ENCODE peak calls at places on chromosomes 7 and 10, in four cellular contexts. V is HL-60, J is upper lobe of left lung, W is GM06990. M is an unnamed sample.

GRCh38 chr10:43202224-43202656 is 64.0 kb downstream of the CSGALNACT2 start:
- DNase-seq in J (peak; percentile 86), W (peak; percentile 43), V (peak; percentile 21), M (peak; percentile 20)

GRCh38 chr7:151565541-151565940 is 45.8 kb upstream of the RHEB start:
- DNase-seq in W (no peak), J (no peak), V (no peak), M (no peak)

GRCh38 chr10:117640406-117640805 is 97.9 kb downstream of the EMX2 start:
- DNase-seq in W (no peak), J (no peak), V (no peak), M (no peak)

GRCh38 chr10:22712246-22712958 is 2.0 kb downstream of the PIP4K2A start:
- DNase-seq in W (no peak), J (no peak), V (no peak), M (no peak)

GRCh38 chr10:80487791-80488538 is 33.9 kb downstream of the TSPAN14 start:
- DNase-seq in J (no peak), W (no peak), V (peak; percentile 85), M (no peak)

GRCh38 chr7:36283711-36284130 is 105.9 kb upstream of the ANLN start:
- DNase-seq in J (peak; percentile 75), W (peak; percentile 37), V (peak; percentile 93), M (no peak)

GRCh38 chr7:124033093-124033806 is 383 bp upstream of the TMEM229A start:
- DNase-seq in W (peak; percentile 17), V (no peak), J (peak; percentile 84), M (no peak)

GRCh38 chr10:124339119-124339807 is 79.5 kb downstream of the OAT start:
- DNase-seq in J (no peak), W (no peak), V (no peak), M (no peak)

GRCh38 chr10:50582766-50583762 is 40.7 kb downstream of the SGMS1 start:
- DNase-seq in V (no peak), W (no peak), J (no peak), M (no peak)

GRCh38 chr7:116977172-116977571 is 23.9 kb downstream of the ST7 start:
- DNase-seq in V (no peak), J (no peak), W (no peak), M (no peak)

GRCh38 chr10:106566871-106567270 is 597.6 kb downstream of the SORCS1 start:
- DNase-seq in J (no peak), W (no peak), V (no peak), M (no peak)

GRCh38 chr10:132866601-132867381 is 75.6 kb downstream of the CFAP46 start:
- DNase-seq in V (no peak), J (peak; percentile 77), W (no peak), M (no peak)

GRCh38 chr10:131195552-131196159 is 115.9 kb downstream of the TCERG1L start:
- DNase-seq in W (no peak), J (peak; percentile 71), V (no peak), M (no peak)

GRCh38 chr10:115918812-115919211 is 354.2 kb downstream of the GFRA1 start:
- DNase-seq in J (no peak), V (no peak), W (no peak), M (no peak)

GRCh38 chr7:47931788-47932425 is 16.4 kb downstream of the PKD1L1 start:
- DNase-seq in W (no peak), V (no peak), J (no peak), M (no peak)

GRCh38 chr7:104979167-104979841 is 34.7 kb upstream of the KMT2E start:
- DNase-seq in W (no peak), J (no peak), V (no peak), M (no peak)

GRCh38 chr7:94272821-94273583 is 121.7 kb upstream of the COL1A2 start:
- DNase-seq in W (no peak), J (no peak), V (no peak), M (no peak)

GRCh38 chr10:55631071-55631654 is 729.9 kb downstream of the ZWINT start:
- DNase-seq in J (peak; percentile 91), W (no peak), V (no peak), M (no peak)

GRCh38 chr10:104784452-104784851 is 143.4 kb downstream of the SORCS3 start:
- DNase-seq in V (no peak), W (no peak), J (no peak), M (no peak)

GRCh38 chr10:110107887-110108286 is 99.5 kb upstream of the MXI1 start:
- DNase-seq in J (no peak), V (no peak), W (no peak), M (no peak)

GRCh38 chr7:80858141-80858903 is 60.5 kb downstream of the SEMA3C start:
- DNase-seq in J (no peak), V (no peak), W (no peak), M (no peak)

GRCh38 chr7:116477646-116478045 is 21.9 kb upstream of the CAV2 start:
- DNase-seq in V (no peak), J (no peak), W (no peak), M (no peak)

GRCh38 chr7:144834516-144835165 is 1.2 kb downstream of the TPK1 start:
- DNase-seq in V (peak; percentile 51), W (no peak), J (no peak), M (no peak)

GRCh38 chr10:116278832-116279231 is 5.8 kb upstream of the GFRA1 start:
- DNase-seq in J (no peak), W (no peak), V (no peak), M (no peak)

GRCh38 chr7:46492460-46492859 is 571.4 kb upstream of the IGFBP3 start:
- DNase-seq in J (no peak), W (no peak), V (no peak), M (no peak)

GRCh38 chr10:57579926-57580325 is 687.8 kb downstream of the IPMK start:
- DNase-seq in W (no peak), J (no peak), V (no peak), M (no peak)

GRCh38 chr7:155942226-155942950 is 130.1 kb upstream of the SHH start:
- DNase-seq in W (no peak), V (no peak), J (no peak), M (no peak)

GRCh38 chr10:22259280-22259679 is 41.5 kb upstream of the EBLN1 start:
- DNase-seq in V (no peak), J (no peak), W (no peak), M (no peak)

GRCh38 chr10:59622320-59622901 is 87.2 kb downstream of the SLC16A9 start:
- DNase-seq in V (peak; percentile 13), W (peak; percentile 19), J (peak; percentile 87), M (no peak)

GRCh38 chr7:128121731-128122576 is 90.7 kb upstream of the LRRC4 start:
- DNase-seq in W (no peak), V (peak; percentile 73), J (no peak), M (no peak)

GRCh38 chr10:118543714-118544400 is 51.6 kb downstream of the PRLHR start:
- DNase-seq in V (no peak), W (peak; percentile 9), J (no peak), M (no peak)

GRCh38 chr7:161786-162185 is 30.6 kb upstream of the FAM20C start:
- DNase-seq in J (peak; percentile 71), V (no peak), W (no peak), M (no peak)

GRCh38 chr7:26855421-26855820 is 9.0 kb downstream of the SKAP2 start:
- DNase-seq in W (no peak), J (no peak), V (no peak), M (no peak)

GRCh38 chr10:95221124-95221523 is 27.1 kb downstream of the ACSM6 start:
- DNase-seq in V (no peak), W (no peak), J (no peak), M (no peak)

GRCh38 chr10:114518401-114519305 is 114.4 kb upstream of the AFAP1L2 start:
- DNase-seq in V (no peak), J (no peak), W (no peak), M (no peak)

GRCh38 chr10:44425466-44425865 is 40.6 kb upstream of the CXCL12 start:
- DNase-seq in V (no peak), W (no peak), J (no peak), M (no peak)

GRCh38 chr7:42224391-42225003 is 12.5 kb downstream of the GLI3 start:
- DNase-seq in W (no peak), J (peak; percentile 33), V (no peak), M (no peak)

GRCh38 chr7:132872034-132872433 is 209.9 kb downstream of the CHCHD3 start:
- DNase-seq in J (no peak), V (no peak), W (no peak), M (no peak)

GRCh38 chr7:102991540-102992214 is 78.9 kb downstream of the LRRC17 start:
- DNase-seq in J (no peak), V (peak; percentile 61), W (no peak), M (no peak)

GRCh38 chr7:135714534-135715009 is 13.4 kb downstream of the SLC13A4 start:
- DNase-seq in W (no peak), J (peak; percentile 76), V (no peak), M (no peak)
- TF ChIP-seq CTCF in W (no peak), J (no peak), V (no peak), M (no peak)

GRCh38 chr7:100694196-100694745 is at the start of gene GIGYF1:
- DNase-seq in V (peak; percentile 75), W (peak; percentile 81), J (peak; percentile 95), M (no peak)

GRCh38 chr7:100692578-100692961 is 1.5 kb downstream of the GIGYF1 start:
- DNase-seq in J (no peak), V (no peak), W (no peak), M (no peak)

GRCh38 chr7:100691676-100692577 is 2.1 kb downstream of the GIGYF1 start:
- DNase-seq in V (no peak), W (peak; percentile 66), J (peak; percentile 89), M (peak; percentile 69)

GRCh38 chr7:100696123-100696521 is 2.1 kb upstream of the GIGYF1 start:
- DNase-seq in W (no peak), V (no peak), J (no peak), M (no peak)

GRCh38 chr7:100693312-100694195 is 496 bp downstream of the GIGYF1 start:
- DNase-seq in W (no peak), J (no peak), V (no peak), M (no peak)
- TF ChIP-seq CTCF in W (no peak), J (no peak), V (no peak), M (no peak)

GRCh38 chr10:18795549-18795948 is 136.3 kb downstream of the ARL5B start:
- DNase-seq in J (no peak), V (no peak), W (no peak), M (no peak)

GRCh38 chr10:18797286-18797685 is 138.1 kb downstream of the ARL5B start:
- DNase-seq in W (no peak), J (no peak), V (no peak), M (no peak)

GRCh38 chr10:18793951-18794350 is 134.7 kb downstream of the ARL5B start:
- DNase-seq in V (no peak), J (no peak), W (no peak), M (no peak)
- TF ChIP-seq CTCF in V (no peak), J (no peak), W (no peak), M (no peak)

DNA sequence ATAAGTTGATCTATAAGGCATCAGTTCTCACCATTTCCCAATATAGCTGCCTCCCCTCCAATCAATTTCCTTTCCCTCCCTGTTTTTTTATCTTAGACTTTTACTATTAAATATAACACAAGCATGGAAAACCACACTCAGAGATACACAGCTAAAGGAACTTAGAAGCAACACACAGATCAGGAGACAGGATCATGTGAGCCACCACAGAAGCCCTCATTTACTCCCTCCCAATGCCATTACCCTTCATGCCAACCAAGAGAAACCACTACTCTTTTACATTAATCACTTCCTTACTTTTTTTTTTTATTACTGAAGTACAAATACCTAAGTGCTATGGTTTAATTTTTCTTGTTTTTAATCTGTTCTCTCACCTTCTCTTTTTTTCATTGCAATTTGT is 33.0 kb downstream of the COG5 start:
- DNase-seq in V (no peak), J (no peak), W (no peak), M (no peak)
- TF ChIP-seq CTCF in V (no peak), J (no peak), W (no peak), M (no peak)